ENCODE peak calls at places on chromosomes 7 and 10, in nine cellular contexts. J, M, S, Z, A, H, N, E and V are unnamed samples.

GRCh38 chr10:26334932-26335573 is 103.1 kb upstream of the APBB1IP start:
- DNase-seq in J (peak), M (peak), S (peak), Z (peak), A (peak), H (peak), N (peak), E (no peak), V (peak)

GRCh38 chr10:126907423-126907970 is 2.3 kb downstream of the DOCK1 start:
- DNase-seq in J (no peak), M (no peak), S (peak), Z (no peak), A (no peak), H (peak), N (no peak), E (no peak), V (no peak)

GRCh38 chr10:75033399-75034130 is 77.9 kb upstream of the SAMD8 start:
- DNase-seq in J (no peak), M (no peak), S (no peak), Z (no peak), A (no peak), H (no peak), N (no peak), E (no peak), V (no peak)

GRCh38 chr7:1619152-1620079 is 49.6 kb upstream of the PSMG3 start:
- DNase-seq in J (no peak), M (no peak), S (no peak), Z (peak), A (no peak), H (no peak), N (no peak), E (peak), V (no peak)

GRCh38 chr7:30251708-30252329 is 32.6 kb upstream of the ZNRF2 start:
- DNase-seq in J (no peak), M (no peak), S (no peak), Z (peak), A (no peak), H (no peak), N (no peak), E (no peak), V (no peak)

GRCh38 chr10:118670472-118671124 is 75.2 kb upstream of the PRLHR start:
- DNase-seq in J (no peak), M (no peak), S (no peak), Z (no peak), A (no peak), H (no peak), N (no peak), E (peak), V (no peak)

GRCh38 chr10:91643700-91644099 is 10.8 kb upstream of the PPP1R3C start:
- DNase-seq in J (no peak), M (no peak), S (no peak), Z (no peak), A (no peak), H (peak), N (no peak), E (peak), V (no peak)

GRCh38 chr7:34155225-34155908 is 250.0 kb downstream of the BMPER start:
- DNase-seq in J (no peak), M (no peak), S (peak), Z (no peak), A (no peak), H (no peak), N (no peak), E (no peak), V (no peak)

GRCh38 chr7:110017405-110017804 is 1073.5 kb upstream of the LRRN3 start:
- DNase-seq in J (no peak), M (no peak), S (no peak), Z (no peak), A (no peak), H (no peak), N (peak), E (no peak), V (no peak)

GRCh38 chr10:103661198-103661950 is 167.9 kb downstream of the NEURL1 start:
- DNase-seq in J (peak), M (no peak), S (peak), Z (no peak), A (no peak), H (peak), N (peak), E (peak), V (peak)

DNA sequence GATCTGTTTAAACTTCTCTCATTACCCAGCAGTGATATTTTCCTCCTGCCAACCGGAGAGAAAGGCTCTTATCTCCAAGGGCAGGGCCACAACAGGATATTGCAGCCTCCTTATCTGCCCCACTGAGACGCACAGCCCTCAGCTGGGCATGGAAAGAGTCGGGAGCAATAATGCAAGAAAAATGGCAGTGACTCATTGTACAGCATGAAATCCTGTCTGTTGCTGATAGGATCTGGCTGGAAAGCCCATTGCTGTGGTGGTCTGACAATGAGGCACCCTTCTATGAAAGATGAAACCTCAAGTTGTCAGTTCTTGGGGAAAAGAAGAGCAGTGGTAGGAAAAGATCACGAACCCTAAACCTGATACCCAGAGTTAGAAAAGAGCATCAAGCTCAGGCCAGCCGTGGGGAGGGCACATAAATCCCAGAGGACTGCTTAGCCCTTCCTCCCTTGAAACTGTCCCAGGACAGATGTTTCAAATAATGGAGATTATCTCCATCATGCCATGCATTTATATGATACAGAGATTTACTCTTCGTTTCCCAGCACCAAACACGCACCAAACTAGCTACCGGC is 47.0 kb upstream of the FIGNL1 start:
- DNase-seq in J (no peak), M (no peak), S (no peak), Z (peak), A (no peak), H (no peak), N (no peak), E (no peak), V (peak)
- TF ChIP-seq POLR2AphosphoS5 in J (no peak), M (no peak), S (no peak), Z (peak), A (no peak), H (no peak), N (no peak), E (peak), V (no peak)

DNA sequence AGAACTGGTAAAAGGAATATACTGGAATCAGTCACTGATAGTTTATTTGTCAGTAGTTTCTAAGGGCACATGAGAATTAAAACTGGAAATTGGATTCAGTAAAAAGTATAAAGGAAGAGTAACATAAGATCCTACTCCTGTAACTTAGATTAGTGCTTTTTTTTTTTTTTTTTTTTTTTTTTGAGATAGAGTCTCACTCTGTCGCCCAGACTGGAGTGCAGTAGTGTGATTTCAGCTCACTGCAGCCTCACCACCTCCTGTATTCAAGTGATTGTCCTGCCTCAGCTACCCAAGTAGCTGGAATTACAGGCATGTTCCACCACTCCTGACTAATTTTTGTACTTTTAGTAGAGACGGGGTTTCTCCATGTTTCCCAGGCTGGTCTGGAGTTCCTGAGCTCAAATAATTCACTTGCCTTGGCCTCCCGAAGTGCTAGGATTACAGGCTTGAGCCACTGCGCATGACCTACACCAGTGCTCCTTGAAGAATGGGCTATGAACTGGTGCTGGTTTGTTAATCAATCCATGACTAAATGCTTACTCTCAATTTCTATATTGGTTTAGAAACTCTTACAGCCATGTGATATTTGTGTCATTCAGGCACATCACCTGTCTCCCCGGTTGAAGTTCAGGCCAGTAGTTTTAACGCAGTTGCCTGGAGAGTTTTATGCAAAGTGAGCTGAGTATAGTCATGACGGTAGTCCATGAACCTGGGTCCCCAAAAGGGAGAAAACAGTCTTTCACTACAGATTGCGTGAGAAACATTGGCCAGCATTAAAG is 65.0 kb downstream of the ZEB1 start:
- DNase-seq in J (peak), M (no peak), S (no peak), Z (no peak), A (no peak), H (no peak), N (no peak), E (no peak), V (no peak)
- TF ChIP-seq POLR2AphosphoS5 in J (peak), M (no peak), S (no peak), Z (no peak), A (no peak), H (no peak), N (no peak), E (no peak), V (no peak)

DNA sequence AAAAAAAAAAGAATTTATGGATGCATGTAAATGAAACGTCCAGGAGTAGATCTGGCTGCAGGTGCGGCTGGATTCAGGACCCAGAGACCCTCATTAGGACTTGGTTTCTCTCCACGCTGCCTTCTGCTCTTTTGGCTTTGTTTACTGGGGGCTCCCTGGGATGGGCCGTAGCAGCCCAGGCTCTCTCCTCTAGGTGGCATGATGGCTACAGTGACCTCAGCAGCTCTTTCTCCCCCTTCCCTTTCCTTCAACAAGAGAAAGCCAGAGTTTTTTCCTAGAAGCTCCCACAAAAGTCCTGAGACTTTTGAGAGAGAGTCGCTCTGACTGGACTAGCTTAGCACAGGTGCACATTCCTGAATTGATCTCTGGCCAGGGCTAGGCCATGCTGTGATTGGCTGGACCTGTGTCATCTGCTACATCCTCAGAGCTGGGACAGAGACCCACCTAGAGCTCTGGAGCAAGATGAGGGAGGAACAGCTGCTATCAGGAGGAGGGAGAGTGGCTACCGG is 67.8 kb upstream of the PDCD4 start:
- DNase-seq in J (no peak), M (no peak), S (no peak), Z (peak), A (peak), H (peak), N (no peak), E (no peak), V (peak)
- TF ChIP-seq POLR2AphosphoS5 in J (no peak), M (no peak), S (no peak), Z (no peak), A (no peak), H (no peak), N (no peak), E (no peak), V (no peak)

DNA sequence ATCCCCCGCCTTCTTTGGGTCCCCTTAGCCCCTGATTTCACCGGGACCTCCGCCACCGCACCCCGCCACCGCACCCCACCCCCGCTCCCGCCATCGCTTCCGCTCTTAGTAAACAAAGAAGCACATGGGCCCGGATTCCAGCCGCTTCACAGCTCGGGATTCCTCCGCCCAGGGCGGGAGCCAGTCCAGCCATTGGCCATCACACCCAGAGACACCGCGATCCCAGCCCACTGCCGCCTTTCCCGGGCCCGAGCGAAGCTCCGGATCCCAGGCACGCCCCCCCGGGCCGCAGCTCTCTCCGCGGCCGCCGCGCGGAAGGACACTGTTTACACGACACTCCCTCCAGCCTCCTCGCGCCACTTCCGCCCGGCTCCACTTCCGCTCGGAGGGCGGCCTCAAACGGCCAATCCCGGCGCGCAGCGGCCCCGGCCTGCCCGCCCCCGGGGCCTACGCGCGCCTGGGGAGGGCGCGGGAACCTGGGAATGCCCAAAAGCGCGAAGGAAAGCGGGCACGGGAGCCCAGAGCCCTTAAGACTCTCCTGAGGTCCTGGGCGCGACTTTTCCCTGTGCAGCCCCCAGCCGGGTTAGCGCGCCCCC is 679 bp downstream of the MCM7 start:
- DNase-seq in J (peak), M (peak), S (peak), Z (peak), A (peak), H (peak), N (no peak), E (peak), V (peak)
- TF ChIP-seq POLR2AphosphoS5 in J (no peak), M (peak), S (peak), Z (peak), A (peak), H (no peak), N (peak), E (peak), V (peak)

DNA sequence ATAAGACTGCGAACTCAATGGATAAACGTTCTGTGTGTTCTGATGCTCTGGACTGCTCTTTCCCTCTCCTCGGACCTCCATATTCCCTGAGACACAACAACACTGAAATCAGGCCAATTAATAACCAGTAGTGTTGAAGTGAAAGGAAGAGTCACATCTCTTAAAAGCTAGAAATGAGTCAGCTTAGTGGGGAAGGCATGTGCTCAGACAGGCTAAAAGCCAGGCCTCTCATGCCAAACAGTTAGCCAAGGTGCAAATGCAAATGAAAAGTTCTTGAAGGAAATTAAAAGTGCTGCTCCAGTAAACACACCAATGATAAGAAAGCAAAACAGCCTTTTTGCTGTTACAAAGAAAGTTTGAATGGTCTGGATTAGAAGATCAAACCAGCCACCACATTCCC is 29.3 kb downstream of the TNS3 start:
- DNase-seq in J (no peak), M (no peak), S (no peak), Z (no peak), A (no peak), H (no peak), N (no peak), E (no peak), V (no peak)
- TF ChIP-seq POLR2AphosphoS5 in J (no peak), M (no peak), S (no peak), Z (no peak), A (no peak), H (no peak), N (no peak), E (no peak), V (no peak)